ENCODE peak calls at places on chromosomes 4 and X, in four cellular contexts. X is IMR-90, F is HepG2, P is K562. K is an unnamed sample.
A peak's percentile ranks its signal among the peaks of the same experiment; 100 is the strongest.

GRCh38 chrX:110277609-110278008 is 40.3 kb downstream of the AMMECR1 start:
- DNase-seq in X (no peak), F (no peak), P (no peak), K (no peak)

GRCh38 chr4:1331591-1332353 is 15.2 kb upstream of the UVSSA start:
- DNase-seq in X (no peak), F (no peak), P (no peak), K (no peak)

GRCh38 chrX:155745792-155746191 is 133.0 kb upstream of the TMLHE start:
- DNase-seq in X (peak; percentile 2), F (peak; percentile 0), P (peak; percentile 11), K (peak; percentile 66)

GRCh38 chr4:85778809-85779124 is 303.8 kb downstream of the ARHGAP24 start:
- DNase-seq in X (peak; percentile 38), F (no peak), P (no peak), K (no peak)

GRCh38 chr4:187908079-187908501 is 87.5 kb upstream of the ZFP42 start:
- DNase-seq in X (peak; percentile 95), F (no peak), P (no peak), K (peak; percentile 11)

GRCh38 chr4:5572114-5572513 is 136.2 kb downstream of the EVC2 start:
- DNase-seq in X (no peak), F (no peak), P (no peak), K (no peak)

GRCh38 chr4:152628128-152628527 is 51.7 kb downstream of the TMEM154 start:
- DNase-seq in X (no peak), F (no peak), P (no peak), K (no peak)

GRCh38 chrX:9153299-9153698 is 119.4 kb upstream of the FAM9B start:
- DNase-seq in X (peak; percentile 65), F (no peak), P (no peak), K (peak; percentile 25)

GRCh38 chrX:154654372-154654771 is 993 bp upstream of the CTAG2 start:
- DNase-seq in X (no peak), F (no peak), P (no peak), K (no peak)

GRCh38 chr4:39976945-39977488 is 694 bp downstream of the PDS5A start:
- DNase-seq in X (no peak), F (no peak), P (no peak), K (no peak)

GRCh38 chrX:38656350-38656915 is 95.1 kb downstream of the TSPAN7 start:
- DNase-seq in X (no peak), F (no peak), P (no peak), K (no peak)

GRCh38 chr4:147336252-147336651 is 144.6 kb upstream of the EDNRA start:
- DNase-seq in X (no peak), F (no peak), P (no peak), K (no peak)

GRCh38 chr4:74555231-74555630 is 110.3 kb downstream of the AREG start:
- DNase-seq in X (peak; percentile 69), F (peak; percentile 15), P (no peak), K (no peak)

GRCh38 chr4:127624176-127624575 is 8.6 kb upstream of the INTU start:
- DNase-seq in X (no peak), F (no peak), P (no peak), K (no peak)

GRCh38 chrX:134908235-134908834 is 82.5 kb upstream of the SMIM10 start:
- DNase-seq in X (peak; percentile 65), F (no peak), P (peak; percentile 11), K (no peak)

GRCh38 chr4:73615613-73616012 is 4.6 kb downstream of the RASSF6 start:
- DNase-seq in X (no peak), F (peak; percentile 41), P (no peak), K (no peak)

GRCh38 chr4:57370691-57371090 is 260.5 kb upstream of the IGFBP7 start:
- DNase-seq in X (no peak), F (no peak), P (no peak), K (no peak)

GRCh38 chr4:76305033-76305687 is 1.4 kb upstream of the STBD1 start:
- DNase-seq in X (no peak), F (no peak), P (no peak), K (no peak)

GRCh38 chr4:30525662-30526061 is 194.5 kb upstream of the PCDH7 start:
- DNase-seq in X (no peak), F (no peak), P (no peak), K (no peak)

GRCh38 chr4:80138556-80139538 is 58.5 kb upstream of the PRDM8 start:
- DNase-seq in X (peak; percentile 82), F (no peak), P (no peak), K (no peak)

GRCh38 chrX:73401591-73402266 is 45.1 kb upstream of the CDX4 start:
- DNase-seq in X (no peak), F (no peak), P (no peak), K (no peak)
- TF ChIP-seq MAFK in X (no peak), F (no peak), P (no peak), K (no peak)

GRCh38 chr4:110998308-110998707 is 375.4 kb upstream of the PITX2 start:
- DNase-seq in X (no peak), F (no peak), P (no peak), K (no peak)
- TF ChIP-seq MAFK in X (no peak), F (no peak), P (no peak), K (no peak)

DNA sequence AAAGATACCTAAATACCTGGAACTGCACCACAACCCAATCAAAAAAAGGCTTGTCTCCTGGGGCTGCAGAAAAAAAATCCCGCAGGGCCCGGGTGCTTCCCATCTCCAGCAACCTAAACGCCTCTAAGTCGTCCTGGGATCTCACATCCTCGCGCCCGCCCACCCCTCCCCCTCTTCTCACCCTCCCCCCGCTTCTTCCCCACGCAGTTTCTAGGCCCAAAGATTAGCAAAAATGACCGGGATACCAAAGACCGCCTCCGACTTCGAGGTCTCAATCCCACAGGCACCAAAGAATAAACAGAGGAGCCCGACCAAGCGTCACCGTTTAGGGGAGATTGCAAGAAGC is 643 bp downstream of the ATRX start:
- DNase-seq in X (peak; percentile 8), F (no peak), P (peak; percentile 27), K (peak; percentile 40)
- TF ChIP-seq MAFK in X (no peak), F (no peak), P (no peak), K (no peak)

GRCh38 chr4:10659251-10659650 is 25.3 kb downstream of the CLNK start:
- DNase-seq in X (no peak), F (no peak), P (no peak), K (no peak)

GRCh38 chr4:10655968-10656367 is 28.6 kb downstream of the CLNK start:
- DNase-seq in X (peak; percentile 88), F (no peak), P (no peak), K (no peak)

GRCh38 chr4:10656420-10656819 is 28.1 kb downstream of the CLNK start:
- DNase-seq in X (no peak), F (no peak), P (no peak), K (no peak)

GRCh38 chr4:10661047-10661446 is 23.5 kb downstream of the CLNK start:
- DNase-seq in X (no peak), F (no peak), P (no peak), K (no peak)

GRCh38 chr4:10656988-10657387 is 27.6 kb downstream of the CLNK start:
- DNase-seq in X (peak; percentile 43), F (no peak), P (no peak), K (no peak)
- TF ChIP-seq MAFK in X (no peak), F (no peak), P (no peak), K (no peak)

DNA sequence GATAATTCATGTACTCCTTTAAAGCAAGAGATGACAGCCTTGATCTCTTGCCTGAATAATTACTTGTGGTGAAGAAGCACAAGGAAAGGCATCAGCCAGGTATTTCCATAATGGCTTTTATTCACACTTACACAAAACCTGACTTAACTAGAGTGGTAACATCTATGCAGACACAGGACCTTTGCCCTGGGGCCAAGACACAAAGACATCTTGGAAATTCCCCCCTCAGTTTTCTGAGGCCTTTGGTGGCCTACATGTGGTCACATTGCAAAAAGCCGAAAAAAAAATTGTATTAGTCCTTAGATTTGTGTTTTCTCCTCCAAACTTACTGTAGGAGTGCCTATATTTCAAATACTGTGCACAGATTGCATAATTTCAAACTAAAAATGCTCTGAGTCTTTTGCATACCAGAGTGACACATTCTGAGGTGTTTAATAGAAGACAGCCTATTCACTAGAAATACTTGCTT is 172.4 kb downstream of the PDGFC start:
- DNase-seq in X (peak; percentile 45), F (no peak), P (no peak), K (no peak)
- TF ChIP-seq MAFK in X (no peak), F (no peak), P (no peak), K (no peak)

GRCh38 chr4:38416450-38417014 is 247.5 kb upstream of the KLF3 start:
- DNase-seq in X (no peak), F (peak; percentile 83), P (no peak), K (no peak)
- TF ChIP-seq MAFK in X (no peak), F (no peak), P (no peak), K (no peak)

K was measured in A549.